ENCODE peak calls at places on chromosomes 5 and 9, in six cellular contexts. F is SK-N-SH, E is osteocyte, J is GM10248, T is sigmoid colon, A is OCI-LY7. Q is an unnamed sample.

GRCh38 chr9:101791938-101792337 is 53.5 kb upstream of the GRIN3A start:
- DNase-seq in F (peak; percentile 37), E (no peak), J (no peak), T (no peak), A (peak; percentile 28), Q (peak; percentile 53)

GRCh38 chr5:33228149-33228548 is 212.6 kb upstream of the TARS1 start:
- DNase-seq in F (no peak), E (no peak), J (no peak), T (no peak), A (no peak), Q (no peak)

GRCh38 chr9:116174347-116174746 is 20.8 kb downstream of the PAPPA start:
- DNase-seq in F (no peak), E (no peak), J (no peak), T (no peak), A (no peak), Q (no peak)

GRCh38 chr5:172801184-172801671 is 30.2 kb upstream of the DUSP1 start:
- DNase-seq in F (no peak), E (no peak), J (no peak), T (no peak), A (no peak), Q (peak; percentile 48)

GRCh38 chr9:21812945-21813568 is 10.6 kb downstream of the MTAP start:
- DNase-seq in F (peak; percentile 69), E (peak; percentile 89), J (peak; percentile 62), T (peak; percentile 80), A (peak; percentile 72), Q (peak; percentile 77)

GRCh38 chr5:173155912-173156311 is 11.6 kb downstream of the BNIP1 start:
- DNase-seq in F (no peak), E (peak; percentile 34), J (no peak), T (no peak), A (no peak), Q (no peak)

GRCh38 chr5:151547364-151547763 is 43.8 kb downstream of the FAT2 start:
- DNase-seq in F (no peak), E (no peak), J (no peak), T (no peak), A (no peak), Q (no peak)

GRCh38 chr9:23314247-23314646 is 511.8 kb downstream of the ELAVL2 start:
- DNase-seq in F (no peak), E (no peak), J (no peak), T (no peak), A (no peak), Q (no peak)

DNA sequence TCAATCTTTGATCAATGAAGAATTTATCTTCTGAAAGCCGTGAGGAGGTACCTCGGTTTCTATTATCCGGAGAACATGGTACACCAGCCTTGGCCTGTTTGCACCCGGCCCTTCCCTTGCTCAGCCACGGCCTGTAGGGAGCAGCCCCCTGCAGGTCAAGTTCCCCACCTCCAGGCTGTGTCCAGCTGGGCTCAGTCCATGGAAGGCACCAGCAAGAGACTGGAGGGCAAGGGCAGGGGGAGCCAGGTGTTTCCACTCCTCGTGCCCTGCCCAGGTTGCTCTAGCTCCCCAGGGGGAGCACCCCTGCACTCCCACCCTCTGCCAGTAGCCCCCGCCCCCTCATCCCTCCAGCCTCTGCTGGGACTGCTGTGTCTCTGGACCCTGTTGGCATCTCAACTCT is 87.3 kb upstream of the ADAMTS2 start:
- DNase-seq in F (no peak), E (no peak), J (no peak), T (peak; percentile 51), A (no peak), Q (no peak)
- TF ChIP-seq CTCF in F (no peak), E (no peak), J (no peak), T (no peak), A (no peak), Q (no peak)

DNA sequence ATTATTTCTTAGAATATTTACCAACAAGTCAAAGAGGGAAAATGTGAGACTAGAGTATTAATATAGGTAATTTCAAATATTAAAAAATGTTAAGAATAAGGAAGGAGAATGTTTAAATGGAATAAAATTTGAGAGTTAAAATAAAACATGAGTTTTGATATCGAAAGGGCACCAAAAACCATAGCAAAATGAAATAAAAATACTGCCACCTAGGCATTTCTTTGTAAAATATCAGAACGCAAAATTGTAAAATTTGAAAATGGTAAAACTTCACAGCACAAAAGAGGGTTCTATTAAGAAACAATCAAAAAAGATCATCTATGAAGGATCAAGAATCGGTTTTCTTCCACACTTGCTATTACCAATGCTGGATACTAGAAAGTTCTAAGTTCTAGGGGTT is 418.3 kb downstream of the TAF11L14 start:
- DNase-seq in F (no peak), E (no peak), J (no peak), T (no peak), A (no peak), Q (no peak)
- TF ChIP-seq CTCF in F (no peak), E (peak; percentile 13), J (no peak), T (no peak), A (no peak), Q (no peak)

GRCh38 chr5:72280655-72281069 is 39.4 kb downstream of the MRPS27 start:
- DNase-seq in F (peak; percentile 37), E (no peak), J (peak; percentile 19), T (no peak), A (no peak), Q (no peak)
- TF ChIP-seq CTCF in F (peak; percentile 75), E (peak; percentile 76), J (peak; percentile 35), T (peak; percentile 33), A (peak; percentile 69), Q (no peak)

GRCh38 chr5:145903862-145904261 is 31.0 kb upstream of the GRXCR2 start:
- DNase-seq in F (no peak), E (no peak), J (no peak), T (no peak), A (no peak), Q (no peak)

GRCh38 chr5:145904743-145905142 is 31.6 kb upstream of the SH3RF2 start:
- DNase-seq in F (no peak), E (no peak), J (no peak), T (no peak), A (no peak), Q (no peak)

GRCh38 chr5:145902421-145902820 is 29.6 kb upstream of the GRXCR2 start:
- DNase-seq in F (no peak), E (no peak), J (no peak), T (no peak), A (no peak), Q (no peak)

GRCh38 chr5:145906401-145906800 is 30.0 kb upstream of the SH3RF2 start:
- DNase-seq in F (no peak), E (no peak), J (no peak), T (no peak), A (no peak), Q (no peak)

DNA sequence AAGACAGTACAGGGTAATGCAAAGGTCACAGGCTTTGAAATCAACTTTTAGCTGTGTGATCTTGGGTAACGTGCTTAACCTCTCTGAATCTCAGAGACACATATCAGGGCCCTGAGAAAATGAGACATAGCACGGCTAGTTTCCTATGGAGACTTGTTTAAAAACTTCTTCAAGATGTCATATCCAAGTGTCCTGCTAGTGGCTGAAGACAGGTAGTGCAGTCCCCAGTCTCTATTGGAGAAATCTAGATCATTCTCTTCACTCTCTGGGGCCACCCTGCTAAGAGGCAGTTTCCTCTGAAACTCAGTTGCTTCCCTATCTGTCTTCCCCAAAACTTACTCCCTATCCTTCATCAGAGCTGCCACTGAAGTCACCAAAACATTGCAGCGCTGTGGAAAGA is 30.3 kb upstream of the GRXCR2 start:
- DNase-seq in F (no peak), E (no peak), J (no peak), T (no peak), A (peak; percentile 6), Q (no peak)
- TF ChIP-seq CTCF in F (peak; percentile 43), E (peak; percentile 21), J (no peak), T (no peak), A (peak; percentile 46), Q (peak; percentile 63)

Q was measured in Calu3.